ENCODE peak calls at places on chromosomes 11 and 22, in five cellular contexts. B is IMR-90; H is CD8-positive, alpha-beta memory T cell; T is CD4-positive, CD25-positive, alpha-beta regulatory T cell; Q is ovary. D is an unnamed sample. For H3K9me3 and H3K4me1, the result is how much of the 10 kb centered on the place peaks cover.

GRCh38 chr11:118339281-118340045 is 3.0 kb downstream of the CD3D start:
- DNase-seq in T (peak), B (no peak), Q (no peak), H (no peak), D (no peak)

GRCh38 chr11:92475824-92476223 is 251.2 kb downstream of the FAT3 start:
- DNase-seq in B (no peak), Q (no peak), T (no peak), H (no peak), D (no peak)

GRCh38 chr11:109426442-109426841 is 4.5 kb downstream of the C11orf87 start:
- DNase-seq in H (no peak), T (no peak), Q (no peak), B (no peak), D (no peak)

GRCh38 chr11:84947970-84948600 is 679.1 kb downstream of the DLG2 start:
- DNase-seq in H (no peak), Q (no peak), T (no peak), B (peak), D (no peak)

GRCh38 chr11:88569342-88569741 is 231.8 kb upstream of the CTSC start:
- DNase-seq in B (peak), T (no peak), H (no peak), Q (no peak), D (no peak)

GRCh38 chr11:117554601-117555333 is 227.1 kb downstream of the CEP164 start:
- DNase-seq in T (no peak), B (no peak), Q (no peak), H (no peak), D (no peak)

GRCh38 chr22:35467788-35468187 is 67.8 kb downstream of the MCM5 start:
- DNase-seq in H (no peak), B (peak), Q (peak), T (no peak), D (no peak)

GRCh38 chr22:45468872-45469572 is 33.7 kb upstream of the FBLN1 start:
- DNase-seq in T (no peak), B (peak), Q (peak), H (no peak), D (peak)

GRCh38 chr11:83026229-83026628 is 45.5 kb downstream of the RAB30 start:
- DNase-seq in B (no peak), T (no peak), H (no peak), Q (no peak), D (no peak)

GRCh38 chr22:49592780-49593501 is 234.7 kb downstream of the BRD1 start:
- DNase-seq in Q (no peak), H (no peak), T (no peak), B (no peak), D (no peak)
- H3K9me3 ChIP-seq in Q (under half), H (under half), T (under half), B (half or more), D (under half)

DNA sequence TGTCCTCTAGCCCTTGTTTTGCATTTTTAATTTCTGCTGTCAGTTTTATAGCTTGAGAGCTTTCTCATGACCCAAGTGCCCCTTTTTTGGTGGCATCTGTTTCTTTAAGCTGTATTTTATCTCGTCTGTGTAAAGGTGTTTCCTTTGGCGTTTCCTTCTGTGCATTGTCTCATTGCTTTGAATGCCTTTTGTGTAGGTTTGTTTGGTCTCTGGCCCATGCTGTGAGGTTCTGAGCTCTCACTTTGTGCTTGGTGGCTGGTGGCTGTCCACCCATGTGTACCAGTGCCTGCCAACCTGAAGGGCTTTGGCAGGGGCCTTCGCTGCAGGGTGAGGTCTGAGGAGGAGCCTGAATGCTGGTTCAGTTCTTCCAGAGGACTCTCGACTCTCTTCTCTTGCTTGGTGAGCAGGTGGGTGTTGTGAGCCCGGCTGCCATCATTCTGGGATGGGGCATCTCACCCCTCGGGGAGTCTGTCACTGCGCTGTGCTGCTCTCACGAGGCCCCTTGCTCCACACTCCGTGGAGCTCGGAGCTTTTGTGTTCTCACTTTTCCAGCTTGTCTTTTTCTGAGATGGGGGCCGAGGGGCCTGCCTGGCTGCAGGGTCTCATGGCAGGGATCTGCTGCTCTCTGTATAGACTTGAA is 14.9 kb downstream of the AP2A2 start:
- DNase-seq in T (no peak), B (no peak), H (no peak), Q (no peak), D (no peak)
- H3K4me3 ChIP-seq in T (no peak), B (no peak), H (no peak), Q (no peak), D (no peak)

GRCh38 chr11:73189315-73189714 is 28.8 kb upstream of the P2RY2 start:
- DNase-seq in B (no peak), H (no peak), Q (no peak), T (no peak), D (no peak)

GRCh38 chr11:73189723-73190556 is 28.1 kb upstream of the P2RY2 start:
- DNase-seq in H (no peak), B (no peak), T (no peak), Q (no peak), D (no peak)

GRCh38 chr11:73190557-73190885 is 27.6 kb upstream of the P2RY2 start:
- DNase-seq in B (no peak), Q (no peak), H (no peak), T (no peak), D (no peak)

GRCh38 chr11:73192272-73192671 is 25.8 kb upstream of the P2RY2 start:
- DNase-seq in B (no peak), H (no peak), Q (no peak), T (no peak), D (no peak)

DNA sequence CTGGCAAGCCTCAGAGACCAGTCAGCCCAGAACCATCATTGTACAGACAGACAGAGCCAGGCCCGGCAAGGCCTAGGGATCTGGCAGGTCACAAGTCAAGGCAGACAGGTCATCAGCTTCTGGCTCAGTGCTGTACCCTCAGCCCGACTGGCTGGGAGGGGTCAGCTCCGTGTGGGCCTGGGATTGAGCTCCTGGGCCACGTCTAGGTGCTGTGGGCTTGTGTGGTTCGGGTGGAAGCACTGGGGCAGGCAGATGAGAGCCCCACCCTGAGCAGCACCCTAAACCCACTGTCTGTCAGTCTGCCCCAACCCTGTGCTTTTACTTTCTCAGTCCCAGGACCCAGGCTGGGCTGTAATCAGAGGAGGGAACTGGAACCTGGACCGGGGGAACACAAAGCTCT is 26.9 kb upstream of the P2RY2 start:
- DNase-seq in H (no peak), Q (no peak), T (no peak), B (no peak), D (no peak)
- H3K4me1 ChIP-seq in H (under half), Q (under half), T (under half), B (under half), D (under half)

DNA sequence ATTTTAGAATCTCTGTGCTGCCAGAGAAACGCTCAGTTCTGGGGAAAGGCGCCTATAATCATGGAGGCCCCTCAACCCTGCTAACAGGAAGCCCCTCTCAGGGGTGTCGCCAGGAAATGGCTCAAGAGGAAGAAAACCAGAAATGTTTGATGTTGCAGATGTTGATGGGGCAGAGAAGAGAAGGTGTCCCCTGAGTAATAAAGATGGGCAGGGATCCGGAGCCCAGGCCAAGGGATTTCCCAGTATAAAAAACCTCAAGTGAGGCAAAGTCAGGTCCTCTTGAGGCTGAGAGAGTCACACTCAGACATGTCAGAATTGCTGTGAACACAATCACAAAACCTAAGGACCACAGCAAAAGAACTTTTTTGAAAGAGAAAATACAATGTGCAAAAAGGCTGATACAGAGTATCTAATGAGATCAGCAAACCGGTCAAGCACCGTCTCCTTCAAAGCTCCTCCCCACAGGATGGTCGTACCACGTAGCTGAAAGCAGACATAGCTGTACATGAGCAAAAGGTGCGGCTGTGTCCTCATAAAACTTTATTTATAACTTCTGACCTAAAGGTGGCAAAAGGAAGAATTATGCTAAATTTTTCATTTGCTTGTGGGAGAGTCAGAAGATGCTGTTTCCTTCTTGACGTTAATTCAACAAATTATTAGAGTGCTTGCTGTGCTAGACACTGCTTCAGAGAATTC is 12.2 kb downstream of the MOV10L1 start:
- DNase-seq in H (no peak), T (no peak), Q (no peak), B (no peak), D (no peak)
- H3K9me3 ChIP-seq in H (under half), T (under half), Q (under half), B (under half), D (under half)

GRCh38 chr11:20501252-20501651 is 98.2 kb upstream of the SLC6A5 start:
- DNase-seq in B (no peak), T (no peak), Q (no peak), H (no peak), D (no peak)

GRCh38 chr11:20497124-20497792 is 102.2 kb upstream of the SLC6A5 start:
- DNase-seq in Q (no peak), B (no peak), H (no peak), T (no peak), D (no peak)

GRCh38 chr11:20501971-20502370 is 97.4 kb upstream of the SLC6A5 start:
- DNase-seq in Q (no peak), T (no peak), B (no peak), H (no peak), D (no peak)
- H3K4me3 ChIP-seq in Q (no peak), T (no peak), B (no peak), H (no peak), D (no peak)

DNA sequence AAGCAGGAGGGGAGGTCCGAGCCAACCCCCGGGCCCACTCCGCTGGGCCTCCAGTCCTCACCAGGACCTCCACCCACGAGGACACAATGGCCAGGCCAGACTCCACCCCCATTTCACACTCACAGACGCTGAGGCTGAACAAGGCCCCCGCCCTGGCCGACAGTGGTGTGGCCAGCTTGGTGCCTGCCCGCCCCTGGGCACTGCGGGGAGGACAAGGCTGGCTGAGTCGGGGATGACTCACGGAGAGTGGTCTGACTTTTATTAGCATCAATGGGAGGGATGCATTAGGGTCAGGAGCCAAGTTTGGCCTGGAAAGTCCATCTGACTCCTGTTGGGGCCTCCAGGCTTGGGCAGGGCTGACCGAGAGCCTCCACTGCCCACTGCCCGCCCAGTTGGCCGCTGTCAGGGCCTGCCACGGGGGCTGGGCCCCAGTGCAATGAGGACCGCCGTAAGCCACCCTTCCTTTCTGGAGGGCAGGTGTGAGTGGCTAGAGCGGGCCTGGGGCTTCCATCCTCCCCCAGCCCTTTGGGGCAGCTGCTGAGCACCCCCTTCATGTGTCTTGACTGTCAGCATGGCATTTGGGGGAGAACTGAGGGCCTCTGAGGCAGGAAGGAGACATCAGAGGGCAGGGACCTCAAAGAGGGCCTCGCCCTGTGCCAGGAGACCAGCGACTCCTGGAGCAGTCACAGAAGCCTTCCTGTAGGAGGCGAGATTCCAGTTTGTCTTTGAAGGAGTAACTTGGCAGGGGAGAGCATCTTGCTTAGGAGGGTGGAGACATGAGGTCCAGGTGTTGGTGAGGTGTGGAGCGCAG is 10.6 kb downstream of the TSPAN32 start:
- DNase-seq in Q (no peak), B (peak), H (no peak), T (no peak), D (no peak)
- H3K4me1 ChIP-seq in Q (under half), B (under half), H (under half), T (under half), D (under half)

GRCh38 chr11:2649848-2650247 is 49.9 kb downstream of the KCNQ1OT1 start:
- DNase-seq in T (no peak), B (no peak), Q (no peak), H (no peak), D (no peak)

GRCh38 chr11:2649400-2649799 is 50.4 kb downstream of the KCNQ1OT1 start:
- DNase-seq in H (no peak), B (no peak), Q (no peak), T (no peak), D (no peak)

GRCh38 chr11:2651054-2651617 is 48.7 kb downstream of the KCNQ1OT1 start:
- DNase-seq in B (no peak), Q (no peak), H (no peak), T (no peak), D (no peak)

GRCh38 chr11:2651826-2652237 is 48.0 kb downstream of the KCNQ1OT1 start:
- DNase-seq in B (no peak), T (no peak), Q (no peak), H (no peak), D (no peak)

DNA sequence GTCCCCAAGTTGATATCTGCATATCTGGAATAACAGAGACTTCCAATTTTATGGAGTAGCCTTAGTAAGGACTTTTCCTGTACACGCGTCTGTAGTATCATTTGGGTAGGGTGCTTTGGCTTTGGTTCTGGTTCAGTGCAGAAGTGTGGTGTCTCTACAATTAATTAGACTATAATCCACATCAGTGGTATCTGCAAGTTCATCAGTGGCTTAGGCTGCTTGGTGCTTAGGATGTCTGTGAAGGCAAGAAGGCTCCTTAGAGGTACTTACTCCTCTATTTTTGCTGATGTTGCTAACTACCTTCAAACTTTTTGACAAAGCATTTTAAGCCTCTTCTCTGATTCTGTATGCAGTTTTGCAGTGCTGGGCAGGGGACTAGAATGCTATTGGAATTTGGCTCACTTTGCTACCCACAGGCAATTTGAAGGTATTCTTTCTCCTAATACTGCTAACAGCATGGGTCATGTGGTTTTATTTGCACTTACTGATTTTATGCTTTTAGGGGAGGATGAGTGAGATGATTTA is 49.4 kb downstream of the KCNQ1OT1 start:
- DNase-seq in T (no peak), Q (no peak), B (no peak), H (no peak), D (no peak)
- H3K9me3 ChIP-seq in T (under half), Q (under half), B (half or more), H (under half), D (under half)

DNA sequence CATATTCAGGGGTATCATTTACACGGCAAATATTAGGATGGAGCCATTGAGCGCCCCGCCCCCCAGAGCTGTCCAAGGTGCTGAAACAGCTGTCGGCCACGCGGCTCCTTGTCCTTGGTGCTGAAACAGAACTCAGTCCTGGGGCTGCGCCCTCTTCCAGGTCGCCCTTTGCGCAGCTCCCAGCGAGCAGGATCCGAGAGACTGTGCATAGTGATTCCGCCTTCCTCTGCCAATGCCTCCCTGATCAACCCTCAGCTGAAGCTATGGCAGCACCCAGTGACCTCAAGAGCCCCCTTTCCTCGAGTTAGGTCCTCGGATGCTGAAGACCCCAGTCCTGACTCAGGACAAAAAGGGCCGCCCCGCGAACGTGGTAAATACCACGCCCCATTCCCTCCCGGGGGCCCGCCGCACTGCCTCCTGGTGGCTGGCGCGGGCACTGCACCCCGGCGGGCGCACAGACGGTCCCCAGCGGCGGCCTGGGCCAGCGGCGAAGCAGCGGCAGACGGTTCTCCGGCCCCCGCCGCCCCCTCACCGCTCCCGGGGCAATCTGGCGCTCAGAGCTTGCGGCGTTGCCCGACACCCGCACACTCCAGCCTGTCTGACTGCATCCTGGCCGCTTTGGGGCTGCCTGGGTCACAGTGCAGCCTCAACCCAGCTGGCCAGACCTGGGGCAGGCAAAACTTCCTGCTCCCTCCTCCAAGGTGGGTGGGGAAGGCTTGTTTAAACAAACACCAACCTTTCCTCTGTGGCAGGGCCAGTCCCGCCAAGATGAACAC is 13.4 kb downstream of the SYT7 start:
- DNase-seq in B (peak), H (peak), T (peak), Q (peak), D (peak)
- H3K4me3 ChIP-seq in B (no peak), H (no peak), T (no peak), Q (no peak), D (no peak)

GRCh38 chr11:64862914-64863313 is 15.5 kb downstream of the EHD1 start:
- DNase-seq in Q (no peak), T (no peak), B (no peak), H (no peak), D (no peak)
- H3K4me1 ChIP-seq in Q (under half), T (half or more), B (under half), H (half or more), D (under half)

GRCh38 chr22:48404004-48404403 is 1423.7 kb downstream of the BRD1 start:
- DNase-seq in B (no peak), T (no peak), H (no peak), Q (no peak), D (no peak)

GRCh38 chr22:48405741-48406140 is 1421.9 kb downstream of the BRD1 start:
- DNase-seq in B (no peak), H (no peak), T (no peak), Q (no peak), D (no peak)

GRCh38 chr22:48404801-48405447 is 1422.7 kb downstream of the BRD1 start:
- DNase-seq in T (no peak), B (no peak), H (no peak), Q (no peak), D (no peak)

GRCh38 chr22:48403521-48403921 is 1424.2 kb downstream of the BRD1 start:
- DNase-seq in H (no peak), B (no peak), Q (no peak), T (no peak), D (no peak)

DNA sequence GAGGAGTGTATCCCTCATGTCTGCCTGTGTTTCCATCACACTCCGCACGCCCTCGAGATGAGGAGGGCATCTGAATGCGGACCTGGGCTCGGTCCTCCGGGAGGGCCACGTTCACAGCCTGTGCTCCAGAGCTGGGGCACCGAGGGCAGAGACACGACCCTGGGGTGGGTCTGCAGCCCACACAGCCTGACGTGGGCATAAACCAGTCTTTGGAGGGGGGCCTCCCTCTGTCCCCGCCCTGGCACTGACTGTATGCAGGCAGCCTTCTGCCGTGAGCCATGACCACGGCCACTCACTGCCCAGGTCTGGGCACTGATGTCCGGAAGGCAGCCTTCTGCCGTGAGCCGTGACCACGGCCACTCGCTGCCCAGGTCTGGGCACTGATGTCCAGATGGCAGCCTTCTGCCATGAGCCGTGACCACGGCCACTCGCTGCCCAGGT is 1425.1 kb downstream of the BRD1 start:
- DNase-seq in T (no peak), Q (no peak), B (no peak), H (no peak), D (no peak)
- H3K9me3 ChIP-seq in T (under half), Q (under half), B (under half), H (under half), D (under half)